ENCODE peak calls at places on chromosomes 6 and 20, in five cellular contexts. One of them, this sample, is unnamed.

GRCh38 chr6:149484733-149485700 is at the start of gene ZC3H12D:
- DNase-seq in heart left ventricle: peak; percentile 74
- DNase-seq in testis: peak; percentile 23
- DNase-seq in esophagus muscularis mucosa: peak; percentile 77
- DNase-seq in A549: peak; percentile 34
- DNase-seq in this sample: no peak

GRCh38 chr6:121867095-121867494 is 431.6 kb downstream of the GJA1 start:
- DNase-seq in heart left ventricle: no peak
- DNase-seq in A549: no peak
- DNase-seq in testis: no peak
- DNase-seq in esophagus muscularis mucosa: no peak
- DNase-seq in this sample: no peak

GRCh38 chr6:37489697-37490336 is 9.9 kb downstream of the CCDC167 start:
- DNase-seq in testis: peak; percentile 56
- DNase-seq in A549: no peak
- DNase-seq in esophagus muscularis mucosa: no peak
- DNase-seq in heart left ventricle: peak; percentile 65
- DNase-seq in this sample: no peak

GRCh38 chr20:33372993-33373441 is 28.3 kb downstream of the CDK5RAP1 start:
- DNase-seq in testis: no peak
- DNase-seq in A549: no peak
- DNase-seq in heart left ventricle: no peak
- DNase-seq in esophagus muscularis mucosa: no peak
- DNase-seq in this sample: no peak

GRCh38 chr20:45341939-45342862 is 6.0 kb downstream of the SDC4 start:
- DNase-seq in heart left ventricle: peak; percentile 88
- DNase-seq in testis: peak; percentile 90
- DNase-seq in esophagus muscularis mucosa: no peak
- DNase-seq in A549: no peak
- DNase-seq in this sample: peak; percentile 61

GRCh38 chr6:41306187-41306854 is 19.8 kb upstream of the TREM1 start:
- DNase-seq in heart left ventricle: no peak
- DNase-seq in testis: peak; percentile 67
- DNase-seq in esophagus muscularis mucosa: no peak
- DNase-seq in A549: peak; percentile 28
- DNase-seq in this sample: no peak

GRCh38 chr6:126007795-126008194 is 21.5 kb downstream of the TRMT11 start:
- DNase-seq in esophagus muscularis mucosa: no peak
- DNase-seq in A549: no peak
- DNase-seq in heart left ventricle: no peak
- DNase-seq in testis: no peak
- DNase-seq in this sample: no peak

GRCh38 chr6:17965397-17965796 is 22.0 kb downstream of the KIF13A start:
- DNase-seq in heart left ventricle: no peak
- DNase-seq in A549: no peak
- DNase-seq in testis: no peak
- DNase-seq in esophagus muscularis mucosa: no peak
- DNase-seq in this sample: no peak

GRCh38 chr6:27124252-27124657 is 123.2 kb upstream of the PRSS16 start:
- DNase-seq in testis: no peak
- DNase-seq in esophagus muscularis mucosa: no peak
- DNase-seq in heart left ventricle: no peak
- DNase-seq in A549: no peak
- DNase-seq in this sample: no peak

GRCh38 chr6:35295036-35295435 is 2.6 kb upstream of the DEF6 start:
- DNase-seq in A549: no peak
- DNase-seq in testis: no peak
- DNase-seq in esophagus muscularis mucosa: no peak
- DNase-seq in heart left ventricle: no peak
- DNase-seq in this sample: no peak

GRCh38 chr6:111592726-111593515 is 12.8 kb downstream of the TRAF3IP2 start:
- DNase-seq in testis: no peak
- DNase-seq in heart left ventricle: no peak
- DNase-seq in A549: no peak
- DNase-seq in esophagus muscularis mucosa: no peak
- DNase-seq in this sample: no peak

GRCh38 chr6:151317995-151318365 is 73.4 kb downstream of the ZBTB2 start:
- DNase-seq in heart left ventricle: no peak
- DNase-seq in testis: no peak
- DNase-seq in A549: no peak
- DNase-seq in esophagus muscularis mucosa: no peak
- DNase-seq in this sample: no peak

GRCh38 chr20:5000263-5001173 is 792 bp downstream of the SLC23A2 start:
- DNase-seq in testis: peak; percentile 73
- DNase-seq in heart left ventricle: peak; percentile 71
- DNase-seq in esophagus muscularis mucosa: no peak
- DNase-seq in A549: no peak
- DNase-seq in this sample: peak; percentile 46

GRCh38 chr6:117930645-117931044 is 23.6 kb downstream of the SLC35F1 start:
- DNase-seq in A549: no peak
- DNase-seq in esophagus muscularis mucosa: no peak
- DNase-seq in heart left ventricle: no peak
- DNase-seq in testis: no peak
- DNase-seq in this sample: no peak

GRCh38 chr6:135195522-135195921 is 14.4 kb downstream of the MYB start:
- DNase-seq in esophagus muscularis mucosa: no peak
- DNase-seq in testis: no peak
- DNase-seq in A549: no peak
- DNase-seq in heart left ventricle: no peak
- DNase-seq in this sample: no peak

GRCh38 chr6:130559166-130559565 is 193.3 kb downstream of the TMEM200A start:
- DNase-seq in esophagus muscularis mucosa: no peak
- DNase-seq in heart left ventricle: no peak
- DNase-seq in A549: no peak
- DNase-seq in testis: no peak
- DNase-seq in this sample: no peak

GRCh38 chr6:170027111-170028043 is 263.5 kb downstream of the DLL1 start:
- DNase-seq in heart left ventricle: no peak
- DNase-seq in A549: no peak
- DNase-seq in testis: peak; percentile 4
- DNase-seq in esophagus muscularis mucosa: no peak
- DNase-seq in this sample: no peak

GRCh38 chr6:164013480-164014208 is 599.1 kb downstream of the QKI start:
- DNase-seq in A549: no peak
- DNase-seq in testis: no peak
- DNase-seq in esophagus muscularis mucosa: no peak
- DNase-seq in heart left ventricle: no peak
- DNase-seq in this sample: no peak

GRCh38 chr6:131914967-131915751 is 36.0 kb downstream of the CCN2 start:
- DNase-seq in esophagus muscularis mucosa: no peak
- DNase-seq in heart left ventricle: peak; percentile 64
- DNase-seq in A549: peak; percentile 29
- DNase-seq in testis: peak; percentile 87
- DNase-seq in this sample: peak; percentile 49

GRCh38 chr20:36462440-36463211 is 78.7 kb upstream of the MYL9 start:
- DNase-seq in A549: no peak
- DNase-seq in esophagus muscularis mucosa: no peak
- DNase-seq in heart left ventricle: peak; percentile 89
- DNase-seq in testis: peak; percentile 54
- DNase-seq in this sample: peak; percentile 67

GRCh38 chr6:117237561-117237960 is 27.8 kb upstream of the VGLL2 start:
- DNase-seq in A549: no peak
- DNase-seq in testis: no peak
- DNase-seq in heart left ventricle: no peak
- DNase-seq in esophagus muscularis mucosa: no peak
- DNase-seq in this sample: no peak

GRCh38 chr6:45192556-45192955 is 135.6 kb upstream of the RUNX2 start:
- DNase-seq in testis: no peak
- DNase-seq in heart left ventricle: no peak
- DNase-seq in A549: no peak
- DNase-seq in esophagus muscularis mucosa: no peak
- DNase-seq in this sample: no peak

GRCh38 chr6:30463242-30463641 is 26.1 kb upstream of the HLA-E start:
- DNase-seq in esophagus muscularis mucosa: no peak
- DNase-seq in A549: no peak
- DNase-seq in heart left ventricle: no peak
- DNase-seq in testis: no peak
- DNase-seq in this sample: no peak

DNA sequence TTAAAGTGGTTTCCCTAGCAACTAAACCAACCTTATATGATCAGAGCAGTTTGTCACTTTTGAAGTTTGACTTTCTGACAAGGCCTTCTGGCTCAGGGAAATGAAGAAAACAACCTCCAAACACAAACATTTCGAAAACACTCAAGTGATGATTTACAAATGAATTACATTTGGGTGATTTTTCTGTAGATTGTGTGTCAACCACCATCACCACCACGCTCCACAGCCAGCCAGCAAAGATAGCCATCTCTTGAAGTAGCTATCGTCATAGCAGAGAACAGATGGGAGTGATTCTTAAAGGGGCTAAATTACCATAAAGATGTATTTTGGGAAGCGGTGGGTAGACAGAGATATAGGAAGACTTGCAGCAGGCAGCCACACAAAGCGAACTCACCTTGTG is 16.4 kb upstream of the MLIP start:
- DNase-seq in heart left ventricle: no peak
- DNase-seq in testis: no peak
- DNase-seq in A549: no peak
- DNase-seq in esophagus muscularis mucosa: no peak
- DNase-seq in this sample: no peak
- TF ChIP-seq POLR2A in heart left ventricle: no peak
- TF ChIP-seq POLR2A in testis: no peak
- TF ChIP-seq POLR2A in A549: no peak
- TF ChIP-seq POLR2A in esophagus muscularis mucosa: no peak
- TF ChIP-seq POLR2A in this sample: no peak

DNA sequence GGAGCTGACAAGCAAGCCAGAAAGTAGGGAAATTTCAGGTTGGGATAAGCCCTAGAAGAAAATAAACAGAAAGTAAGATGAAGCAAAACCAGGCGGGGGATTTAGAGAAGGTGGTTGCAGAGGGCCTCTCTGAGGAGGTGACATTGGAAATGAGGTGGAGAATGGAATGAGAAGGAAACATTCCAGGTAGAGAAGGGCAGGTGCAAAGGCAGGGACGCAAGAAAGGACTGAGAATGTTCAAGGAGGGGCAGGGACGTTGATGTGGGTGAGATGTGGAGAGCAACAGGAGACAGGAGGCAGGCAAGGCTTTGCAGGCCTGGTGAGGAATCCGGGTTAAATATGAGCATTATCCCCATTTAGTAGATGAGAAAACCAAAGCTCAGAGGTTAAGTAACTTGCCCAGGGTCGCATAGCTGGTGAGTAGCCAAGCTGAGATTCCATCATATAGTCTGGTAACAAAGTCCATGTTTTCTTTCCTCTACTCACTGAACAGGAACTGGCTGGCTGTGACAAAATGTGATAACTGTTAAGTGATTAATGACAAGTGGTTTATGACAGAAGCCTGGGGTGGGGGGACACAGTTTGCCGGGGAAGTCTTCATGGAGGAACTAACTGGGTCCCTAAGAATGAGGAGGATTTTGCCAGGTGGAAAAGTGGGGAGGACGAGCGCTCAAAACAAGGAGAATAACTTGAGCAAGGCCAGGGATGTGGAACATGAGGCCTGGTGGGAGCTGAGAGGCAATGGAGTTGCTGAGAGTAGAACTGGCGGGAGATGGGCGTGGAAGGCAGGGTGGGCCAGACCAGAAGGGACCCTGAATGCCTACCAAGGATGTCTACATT is 32.6 kb downstream of the MRPL14 start:
- DNase-seq in heart left ventricle: no peak
- DNase-seq in esophagus muscularis mucosa: peak; percentile 86
- DNase-seq in testis: no peak
- DNase-seq in A549: no peak
- DNase-seq in this sample: no peak
- H3K27ac ChIP-seq in heart left ventricle: no peak overlapping the region
- H3K27ac ChIP-seq in esophagus muscularis mucosa: no peak overlapping the region
- H3K27ac ChIP-seq in testis: no peak overlapping the region
- H3K27ac ChIP-seq in A549: no peak overlapping the region
- H3K27ac ChIP-seq in this sample: no peak overlapping the region

GRCh38 chr20:366042-366718 is 14.4 kb upstream of the TRIB3 start:
- DNase-seq in esophagus muscularis mucosa: no peak
- DNase-seq in testis: no peak
- DNase-seq in heart left ventricle: no peak
- DNase-seq in A549: no peak
- DNase-seq in this sample: no peak

GRCh38 chr20:366719-367485 is 13.7 kb upstream of the TRIB3 start:
- DNase-seq in heart left ventricle: no peak
- DNase-seq in testis: no peak
- DNase-seq in A549: no peak
- DNase-seq in esophagus muscularis mucosa: no peak
- DNase-seq in this sample: no peak

GRCh38 chr20:368915-369314 is 11.6 kb upstream of the TRIB3 start:
- DNase-seq in esophagus muscularis mucosa: no peak
- DNase-seq in heart left ventricle: no peak
- DNase-seq in testis: no peak
- DNase-seq in A549: no peak
- DNase-seq in this sample: no peak

GRCh38 chr20:364905-365794 is 15.4 kb upstream of the TRIB3 start:
- DNase-seq in testis: no peak
- DNase-seq in esophagus muscularis mucosa: no peak
- DNase-seq in A549: no peak
- DNase-seq in heart left ventricle: no peak
- DNase-seq in this sample: no peak

DNA sequence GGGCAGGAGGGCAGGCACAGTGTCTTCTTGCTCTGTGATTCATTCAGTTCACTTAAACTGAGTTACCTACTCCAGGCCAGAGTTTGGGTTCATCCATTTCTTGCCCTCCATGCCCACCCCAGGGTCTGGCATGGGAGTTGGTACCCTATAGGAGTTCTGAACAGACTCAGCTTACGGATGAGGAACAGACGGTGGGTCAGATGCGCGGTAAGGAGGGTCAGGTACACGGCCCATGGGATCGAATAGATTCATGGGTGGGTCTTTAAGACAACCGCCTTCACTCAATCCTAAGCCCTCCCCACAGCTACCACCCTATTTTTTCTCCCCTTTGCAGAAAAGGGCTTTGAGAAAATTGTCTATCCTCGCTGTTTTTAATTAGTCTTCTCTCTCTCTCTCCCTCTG is 13.1 kb upstream of the TRIB3 start:
- DNase-seq in esophagus muscularis mucosa: no peak
- DNase-seq in heart left ventricle: no peak
- DNase-seq in testis: no peak
- DNase-seq in A549: no peak
- DNase-seq in this sample: no peak
- TF ChIP-seq POLR2A in esophagus muscularis mucosa: no peak
- TF ChIP-seq POLR2A in heart left ventricle: no peak
- TF ChIP-seq POLR2A in testis: no peak
- TF ChIP-seq POLR2A in A549: no peak
- TF ChIP-seq POLR2A in this sample: no peak

GRCh38 chr20:32083469-32083868 is 26.0 kb upstream of the TM9SF4 start:
- DNase-seq in esophagus muscularis mucosa: no peak
- DNase-seq in testis: no peak
- DNase-seq in heart left ventricle: no peak
- DNase-seq in A549: no peak
- DNase-seq in this sample: no peak
- H3K27ac ChIP-seq in esophagus muscularis mucosa: no peak overlapping the region
- H3K27ac ChIP-seq in testis: no peak overlapping the region
- H3K27ac ChIP-seq in heart left ventricle: no peak overlapping the region
- H3K27ac ChIP-seq in A549: no peak overlapping the region
- H3K27ac ChIP-seq in this sample: no peak overlapping the region

GRCh38 chr20:49288784-49289696 is 11.2 kb upstream of the ZNFX1 start:
- DNase-seq in heart left ventricle: no peak
- DNase-seq in esophagus muscularis mucosa: no peak
- DNase-seq in A549: no peak
- DNase-seq in testis: no peak
- DNase-seq in this sample: no peak
- TF ChIP-seq POLR2A in heart left ventricle: no peak
- TF ChIP-seq POLR2A in esophagus muscularis mucosa: no peak
- TF ChIP-seq POLR2A in A549: no peak
- TF ChIP-seq POLR2A in testis: no peak
- TF ChIP-seq POLR2A in this sample: no peak

GRCh38 chr6:43089874-43090556 is 13.9 kb downstream of the PTK7 start:
- DNase-seq in esophagus muscularis mucosa: no peak
- DNase-seq in A549: no peak
- DNase-seq in testis: no peak
- DNase-seq in heart left ventricle: no peak
- DNase-seq in this sample: no peak
- H3K27ac ChIP-seq in esophagus muscularis mucosa: no peak overlapping the region
- H3K27ac ChIP-seq in A549: no peak overlapping the region
- H3K27ac ChIP-seq in testis: peak overlapping the region; percentile 35
- H3K27ac ChIP-seq in heart left ventricle: no peak overlapping the region
- H3K27ac ChIP-seq in this sample: peak overlapping the region; percentile 76